ENCODE peak calls at places on chromosomes 4 and X, in six cellular contexts. Z is HepG2, E is GM12878, S is HCT116, R is SK-N-SH, Y is H1. H is an unnamed sample.

GRCh38 chr4:37478151-37478550 is 208.0 kb downstream of the RELL1 start:
- DNase-seq in S (no peak), E (no peak), R (no peak), Z (no peak), Y (no peak), H (no peak)

GRCh38 chrX:15853586-15854079 is 980 bp downstream of the AP1S2 start:
- DNase-seq in R (peak), Y (no peak), S (no peak), E (no peak), Z (no peak), H (no peak)

GRCh38 chr4:138007572-138007971 is 234.6 kb downstream of the SLC7A11 start:
- DNase-seq in E (no peak), S (peak), Z (peak), R (peak), Y (no peak), H (no peak)

GRCh38 chrX:1463581-1464281 is 11.0 kb upstream of the ASMTL start:
- DNase-seq in E (no peak), Y (no peak), Z (no peak), R (no peak), S (no peak), H (no peak)

GRCh38 chr4:122739174-122739573 is 6.7 kb downstream of the BBS12 start:
- DNase-seq in S (no peak), Y (no peak), Z (no peak), E (no peak), R (no peak), H (no peak)

GRCh38 chr4:10074767-10075105 is 41.9 kb downstream of the WDR1 start:
- DNase-seq in Z (no peak), R (no peak), Y (no peak), E (no peak), S (no peak), H (peak)

GRCh38 chr4:89337678-89338077 is 30.1 kb upstream of the GPRIN3 start:
- DNase-seq in S (no peak), Y (no peak), E (no peak), Z (no peak), R (no peak), H (no peak)

GRCh38 chrX:15525664-15526416 is 25.2 kb downstream of the BMX start:
- DNase-seq in R (no peak), E (no peak), Z (no peak), Y (no peak), S (no peak), H (no peak)

GRCh38 chrX:29726811-29727210 is 488.6 kb upstream of the MAGEB2 start:
- DNase-seq in Y (no peak), R (no peak), E (no peak), Z (no peak), S (no peak), H (no peak)

GRCh38 chrX:78573630-78574029 is 85.5 kb downstream of the RTL3 start:
- DNase-seq in Y (no peak), E (no peak), S (no peak), R (no peak), Z (no peak), H (no peak)

GRCh38 chr4:176273741-176274140 is 4.7 kb upstream of the ASB5 start:
- DNase-seq in Y (no peak), E (no peak), Z (no peak), S (no peak), R (no peak), H (no peak)

GRCh38 chr4:56077676-56078075 is 128.9 kb downstream of the CEP135 start:
- DNase-seq in S (no peak), R (peak), Y (no peak), Z (no peak), E (no peak), H (no peak)

GRCh38 chrX:39922926-39923325 is 174.8 kb downstream of the BCOR start:
- DNase-seq in Y (no peak), S (no peak), Z (no peak), R (no peak), E (no peak), H (no peak)

GRCh38 chr4:141283563-141283962 is 62.9 kb downstream of the ZNF330 start:
- DNase-seq in Z (no peak), E (no peak), Y (no peak), R (no peak), S (no peak), H (no peak)

GRCh38 chr4:3240936-3241522 is 7.9 kb upstream of the MSANTD1 start:
- DNase-seq in Y (no peak), Z (no peak), R (no peak), E (no peak), S (no peak), H (no peak)

GRCh38 chr4:112296949-112297483 is at the start of gene ALPK1:
- DNase-seq in R (peak), E (no peak), Z (peak), S (peak), Y (no peak), H (peak)

GRCh38 chrX:44675364-44676024 is 132.8 kb upstream of the FUNDC1 start:
- DNase-seq in Y (no peak), E (no peak), Z (no peak), S (no peak), R (peak), H (peak)

GRCh38 chr4:127470290-127470809 is 162.4 kb upstream of the INTU start:
- DNase-seq in S (no peak), E (no peak), Y (no peak), Z (no peak), R (no peak), H (no peak)

GRCh38 chr4:176709417-176709816 is 83.3 kb downstream of the VEGFC start:
- DNase-seq in S (no peak), R (no peak), E (no peak), Z (no peak), Y (no peak), H (no peak)

GRCh38 chr4:80990851-80991250 is 39.7 kb upstream of the BMP3 start:
- DNase-seq in E (no peak), Z (no peak), Y (no peak), S (no peak), R (no peak), H (no peak)

GRCh38 chr4:22695917-22696316 is 3.2 kb downstream of the GBA3 start:
- DNase-seq in S (no peak), R (no peak), E (no peak), Y (no peak), Z (no peak), H (no peak)

GRCh38 chr4:33628296-33628695 is 2616.0 kb downstream of the ARAP2 start:
- DNase-seq in R (no peak), E (no peak), S (no peak), Y (no peak), Z (no peak), H (no peak)

GRCh38 chr4:132269303-132269990 is 879.6 kb upstream of the PCDH10 start:
- DNase-seq in S (no peak), R (no peak), Y (no peak), E (no peak), Z (no peak), H (no peak)

GRCh38 chr4:29717658-29718057 is 1002.5 kb upstream of the PCDH7 start:
- DNase-seq in Y (no peak), R (no peak), E (no peak), S (no peak), Z (no peak), H (no peak)

GRCh38 chrX:69389221-69389620 is 114.9 kb upstream of the NALF2 start:
- DNase-seq in S (no peak), E (no peak), Y (no peak), R (no peak), Z (no peak), H (no peak)

GRCh38 chrX:17022205-17022604 is 75.7 kb downstream of the REPS2 start:
- DNase-seq in E (no peak), R (no peak), S (no peak), Z (no peak), Y (no peak), H (no peak)

GRCh38 chr4:56746639-56747038 is 65.5 kb upstream of the HOPX start:
- DNase-seq in R (no peak), Y (no peak), S (no peak), E (no peak), Z (no peak), H (no peak)

GRCh38 chr4:101651778-101652177 is 138.8 kb upstream of the BANK1 start:
- DNase-seq in Y (no peak), S (no peak), E (no peak), Z (no peak), R (no peak), H (no peak)

GRCh38 chr4:118350961-118351360 is 1.8 kb downstream of the PRSS12 start:
- DNase-seq in E (no peak), Z (no peak), R (no peak), S (no peak), Y (no peak), H (no peak)

GRCh38 chr4:107736924-107737448 is 17.0 kb upstream of the PAPSS1 start:
- DNase-seq in Y (no peak), R (peak), Z (peak), S (peak), E (no peak), H (peak)

GRCh38 chrX:68929332-68930150 is 100.7 kb downstream of the EFNB1 start:
- DNase-seq in Y (no peak), Z (no peak), R (no peak), E (no peak), S (peak), H (no peak)

GRCh38 chr4:88537725-88538124 is 14.1 kb upstream of the PYURF start:
- DNase-seq in R (no peak), Y (no peak), E (no peak), Z (no peak), S (no peak), H (no peak)

GRCh38 chrX:110803506-110803905 is 7.9 kb upstream of the CHRDL1 start:
- DNase-seq in Z (no peak), R (no peak), Y (no peak), E (no peak), S (no peak), H (no peak)

GRCh38 chr4:131584587-131584986 is 1564.5 kb upstream of the PCDH10 start:
- DNase-seq in E (no peak), Y (no peak), R (no peak), Z (no peak), S (no peak), H (no peak)

DNA sequence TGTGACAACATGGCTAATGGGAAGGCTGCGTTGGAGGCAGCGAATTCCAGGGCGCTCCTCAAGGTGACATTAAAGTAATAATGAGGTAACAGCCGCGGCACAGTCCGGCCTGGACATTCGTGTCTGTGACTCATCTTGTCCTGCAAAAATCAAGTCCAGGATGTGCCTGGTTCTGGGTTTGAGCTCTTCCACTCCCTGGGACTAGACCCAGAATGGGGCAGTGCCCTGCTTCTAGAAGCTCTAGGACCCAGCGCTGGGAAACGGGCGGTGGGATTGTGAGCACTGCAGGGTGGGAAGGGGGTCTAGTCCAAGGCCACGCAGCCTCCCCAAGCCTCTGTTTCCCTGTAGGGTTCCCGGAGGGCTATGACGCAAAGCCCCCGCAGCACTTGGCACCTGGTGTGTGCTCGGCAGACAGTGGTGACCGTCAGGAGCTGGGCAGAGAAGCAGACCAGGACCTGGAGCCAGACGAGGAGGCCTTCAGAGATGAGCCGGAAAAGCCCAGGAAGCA is 34.9 kb downstream of the HMX1 start:
- DNase-seq in Z (no peak), S (no peak), R (no peak), E (no peak), Y (no peak), H (no peak)
- TF ChIP-seq YY1 in Z (no peak), S (no peak), R (no peak), E (no peak), Y (no peak), H (no peak)

GRCh38 chr4:116122131-116122530 is 963.2 kb downstream of the TRAM1L1 start:
- DNase-seq in Z (no peak), Y (no peak), E (no peak), S (no peak), R (no peak), H (no peak)
- H3K4me2 ChIP-seq in Z (no peak), Y (no peak), E (no peak), S (no peak), R (no peak), H (no peak)

DNA sequence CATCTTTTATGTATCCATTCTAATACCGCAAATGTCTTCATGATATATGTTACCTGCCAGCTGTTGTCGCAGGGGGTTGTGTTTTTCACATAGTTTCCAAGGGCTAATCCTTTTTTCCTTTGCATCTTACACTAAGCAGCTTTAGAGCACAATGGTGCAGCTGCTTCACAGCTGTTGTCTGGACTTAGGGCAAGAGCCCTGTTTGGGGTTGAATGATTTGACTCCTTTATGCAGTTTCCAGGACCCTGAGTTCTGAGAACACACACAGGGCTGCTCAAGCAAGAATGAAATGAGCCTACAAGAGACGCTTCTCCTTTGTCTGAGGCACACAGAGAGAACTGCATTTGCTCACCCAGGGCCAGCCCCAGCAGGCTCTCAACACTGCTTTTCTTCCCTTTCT is 20.2 kb downstream of the CCNG2 start:
- DNase-seq in Z (no peak), S (no peak), R (no peak), E (no peak), Y (no peak), H (no peak)
- TF ChIP-seq YY1 in Z (no peak), S (no peak), R (no peak), E (no peak), Y (no peak), H (no peak)

GRCh38 chr4:41358626-41359025 is 101.9 kb downstream of the UCHL1 start:
- DNase-seq in R (peak), E (no peak), S (no peak), Z (no peak), Y (no peak), H (no peak)
- H3K4me2 ChIP-seq in R (no peak), E (no peak), S (no peak), Z (no peak), Y (no peak), H (no peak)

DNA sequence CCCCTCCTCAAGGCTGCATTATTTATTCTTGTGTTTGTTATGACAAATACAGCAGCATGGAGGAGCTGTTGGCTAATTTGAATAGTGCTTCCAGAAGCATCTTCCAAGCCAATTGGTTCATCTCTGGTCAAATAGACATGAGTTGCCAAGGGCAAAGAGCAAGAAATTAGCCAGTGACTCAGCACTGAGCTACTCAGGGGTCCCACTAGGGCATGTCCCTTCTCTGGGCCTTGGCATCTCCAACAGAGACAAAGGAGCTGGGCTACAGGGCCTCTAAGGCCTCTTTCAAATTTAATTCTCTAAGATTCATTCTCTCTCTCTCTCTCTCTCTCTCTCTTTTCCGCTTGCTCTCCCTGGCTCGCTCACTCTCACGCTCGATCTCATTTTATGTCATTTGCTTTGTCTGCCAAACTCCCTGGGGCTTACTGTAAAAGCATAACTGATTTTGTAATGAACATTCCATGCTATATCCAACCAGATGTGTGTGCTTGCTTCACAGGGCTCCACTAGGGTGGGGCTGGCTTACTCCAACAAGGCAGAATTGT is 86.7 kb upstream of the MAGEA4 start:
- DNase-seq in E (no peak), R (no peak), S (no peak), Y (no peak), Z (no peak), H (no peak)
- TF ChIP-seq YY1 in E (no peak), R (no peak), S (no peak), Y (no peak), Z (no peak), H (no peak)

GRCh38 chrX:149079805-149080406 is 425.2 kb downstream of the IDS start:
- DNase-seq in E (no peak), S (no peak), R (no peak), Z (no peak), Y (no peak), H (no peak)

GRCh38 chrX:149073464-149073863 is 431.6 kb downstream of the IDS start:
- DNase-seq in E (no peak), Z (no peak), Y (no peak), S (no peak), R (no peak), H (no peak)

DNA sequence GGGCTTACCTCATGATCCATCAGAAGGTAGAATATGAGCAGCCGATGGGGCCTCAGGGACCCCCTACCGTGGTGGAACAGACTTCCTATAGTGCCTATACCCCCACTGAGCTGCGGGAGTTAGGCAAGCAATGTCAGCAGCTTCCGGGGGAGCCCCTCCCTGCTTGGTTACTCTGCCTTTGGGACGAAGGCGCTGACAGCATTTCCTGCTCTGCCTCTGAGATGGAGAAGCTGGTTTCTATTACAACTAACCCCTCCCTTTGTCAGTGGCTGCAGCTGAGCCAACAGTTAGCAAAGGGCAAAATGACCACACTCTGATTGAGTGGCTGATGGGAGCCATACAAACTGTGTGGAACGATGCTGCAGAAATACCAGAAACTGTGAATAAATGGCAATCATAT is 430.7 kb downstream of the IDS start:
- DNase-seq in Z (no peak), S (no peak), E (peak), Y (no peak), R (no peak), H (no peak)
- H3K4me2 ChIP-seq in Z (no peak), S (no peak), E (no peak), Y (no peak), R (no peak), H (no peak)

H was measured in K562.